ENCODE peak calls at places on chromosomes 4 and X, in five cellular contexts. M is brain microvascular endothelial cell, Q is Kasumi-1, S is mucosa of gallbladder, Y is RPMI7951. V is an unnamed sample.

GRCh38 chr4:173527103-173527876 is 2.7 kb downstream of the HAND2 start:
- DNase-seq in M (no peak), Q (no peak), S (no peak), Y (no peak), V (peak)

GRCh38 chr4:183989471-183989870 is 84.4 kb downstream of the STOX2 start:
- DNase-seq in M (no peak), Q (peak), S (no peak), Y (no peak), V (no peak)

GRCh38 chrX:116667346-116667745 is 204.6 kb upstream of the CT83 start:
- DNase-seq in M (no peak), Q (no peak), S (no peak), Y (no peak), V (no peak)

GRCh38 chr4:7061815-7062214 is 6.0 kb downstream of the GRPEL1 start:
- DNase-seq in M (no peak), Q (no peak), S (no peak), Y (no peak), V (no peak)

GRCh38 chr4:107304699-107305286 is 268.7 kb upstream of the DKK2 start:
- DNase-seq in M (no peak), Q (no peak), S (no peak), Y (peak), V (peak)

GRCh38 chr4:67500373-67500772 is 44.9 kb downstream of the CENPC start:
- DNase-seq in M (no peak), Q (no peak), S (no peak), Y (no peak), V (no peak)

GRCh38 chr4:126051709-126052424 is 737.1 kb downstream of the FAT4 start:
- DNase-seq in M (peak), Q (no peak), S (no peak), Y (peak), V (peak)

GRCh38 chrX:6041630-6042029 is 187.0 kb downstream of the NLGN4X start:
- DNase-seq in M (no peak), Q (no peak), S (no peak), Y (peak), V (no peak)

GRCh38 chrX:427812-428725 is 41.4 kb upstream of the PPP2R3B start:
- DNase-seq in M (peak), Q (peak), S (no peak), Y (peak), V (no peak)

GRCh38 chr4:4541040-4541631 is 712 bp downstream of the STX18 start:
- DNase-seq in M (peak), Q (peak), S (peak), Y (peak), V (peak)

GRCh38 chrX:134484039-134484438 is 24.1 kb downstream of the HPRT1 start:
- DNase-seq in M (no peak), Q (peak), S (no peak), Y (peak), V (peak)

GRCh38 chr4:183504930-183505555 is at the start of gene ING2:
- DNase-seq in M (peak), Q (peak), S (no peak), Y (peak), V (peak)

GRCh38 chrX:23623797-23624196 is 43.5 kb upstream of the PRDX4 start:
- DNase-seq in M (no peak), Q (no peak), S (no peak), Y (no peak), V (no peak)

GRCh38 chr4:7781361-7781760 is 158.3 kb downstream of the AFAP1 start:
- DNase-seq in M (peak), Q (peak), S (no peak), Y (no peak), V (no peak)

GRCh38 chrX:87310780-87311179 is 206.8 kb upstream of the KLHL4 start:
- DNase-seq in M (no peak), Q (no peak), S (no peak), Y (no peak), V (no peak)

GRCh38 chrX:153649915-153650782 is 3.1 kb downstream of the DUSP9 start:
- DNase-seq in M (no peak), Q (no peak), S (no peak), Y (no peak), V (no peak)

GRCh38 chr4:175953960-175954521 is 111.6 kb upstream of the WDR17 start:
- DNase-seq in M (no peak), Q (peak), S (no peak), Y (no peak), V (peak)

GRCh38 chr4:140856692-140857091 is 100.5 kb upstream of the TBC1D9 start:
- DNase-seq in M (peak), Q (no peak), S (no peak), Y (peak), V (peak)

GRCh38 chr4:5217411-5217810 is 166.1 kb downstream of the STK32B start:
- DNase-seq in M (no peak), Q (no peak), S (no peak), Y (peak), V (no peak)

GRCh38 chr4:21134994-21135393 is 434.7 kb downstream of the PACRGL start:
- DNase-seq in M (no peak), Q (peak), S (no peak), Y (peak), V (peak)

GRCh38 chrX:124634363-124634762 is 288.0 kb downstream of the SH2D1A start:
- DNase-seq in M (no peak), Q (no peak), S (no peak), Y (no peak), V (no peak)